ENCODE peak calls at places on chromosome 16, in five cellular contexts. L is CD8-positive, alpha-beta T cell; U is T-helper 22 cell; S is RPMI7951; N is AG20443. Z is an unnamed sample.

GRCh38 chr16:53370827-53371226 is 63.4 kb upstream of the RBL2 start:
- DNase-seq in S (no peak), U (no peak), L (no peak), N (no peak), Z (no peak)

GRCh38 chr16:51327001-51327400 is 175.9 kb upstream of the SALL1 start:
- DNase-seq in U (no peak), S (peak), N (peak), L (no peak), Z (no peak)

GRCh38 chr16:11836653-11837244 is 14.6 kb downstream of the RSL1D1 start:
- DNase-seq in U (no peak), L (no peak), S (peak), N (peak), Z (no peak)

GRCh38 chr16:24111903-24112302 is 144.2 kb upstream of the CACNG3 start:
- DNase-seq in S (no peak), L (no peak), N (no peak), U (no peak), Z (no peak)

GRCh38 chr16:81553080-81553813 is 108.6 kb downstream of the CMIP start:
- DNase-seq in L (no peak), U (no peak), N (peak), S (no peak), Z (no peak)

GRCh38 chr16:25189305-25189704 is 27.4 kb upstream of the AQP8 start:
- DNase-seq in N (no peak), S (no peak), U (no peak), L (no peak), Z (no peak)

GRCh38 chr16:86883583-86884188 is 305.3 kb downstream of the FOXL1 start:
- DNase-seq in L (no peak), N (no peak), U (no peak), S (no peak), Z (no peak)

GRCh38 chr16:47143677-47144558 is at the start of gene NETO2:
- DNase-seq in N (peak), L (peak), S (peak), U (peak), Z (peak)

GRCh38 chr16:72848759-72849664 is 198.9 kb downstream of the ZFHX3 start:
- DNase-seq in N (peak), U (no peak), L (no peak), S (peak), Z (no peak)

GRCh38 chr16:82741073-82741615 is 114.4 kb downstream of the CDH13 start:
- DNase-seq in S (peak), L (no peak), U (no peak), N (no peak), Z (no peak)

GRCh38 chr16:592518-593306 is 2.8 kb downstream of the RAB40C start:
- DNase-seq in S (no peak), L (no peak), N (no peak), U (no peak), Z (no peak)

GRCh38 chr16:57374067-57374534 is 1.8 kb downstream of the CX3CL1 start:
- DNase-seq in U (no peak), L (no peak), N (peak), S (no peak), Z (no peak)

GRCh38 chr16:75621170-75621477 is 2.0 kb downstream of the ADAT1 start:
- DNase-seq in L (no peak), N (peak), S (peak), U (no peak), Z (no peak)

GRCh38 chr16:84704253-84704652 is 4.5 kb downstream of the USP10 start:
- DNase-seq in L (no peak), U (no peak), N (no peak), S (no peak), Z (no peak)

GRCh38 chr16:50547944-50548658 is at the start of gene NKD1:
- DNase-seq in N (peak), U (peak), S (peak), L (peak), Z (no peak)

GRCh38 chr16:85563515-85564276 is 49.4 kb upstream of the GSE1 start:
- DNase-seq in S (peak), L (no peak), N (no peak), U (no peak), Z (no peak)

GRCh38 chr16:14015948-14016347 is 55.2 kb upstream of the MRTFB start:
- DNase-seq in S (peak), U (no peak), L (no peak), N (peak), Z (no peak)

GRCh38 chr16:61243954-61244353 is 792.3 kb downstream of the CDH8 start:
- DNase-seq in S (no peak), U (no peak), N (no peak), L (no peak), Z (no peak)

GRCh38 chr16:19210175-19210924 is 42.3 kb downstream of the SYT17 start:
- DNase-seq in L (no peak), S (no peak), U (no peak), N (no peak), Z (no peak)

GRCh38 chr16:17107450-17107849 is 363.3 kb downstream of the XYLT1 start:
- DNase-seq in S (peak), U (no peak), L (no peak), N (no peak), Z (no peak)

GRCh38 chr16:27237229-27238015 is 31.1 kb downstream of the NSMCE1 start:
- DNase-seq in N (no peak), U (peak), L (peak), S (no peak), Z (peak)

GRCh38 chr16:31711344-31711845 is 162.2 kb upstream of the ZNF267 start:
- DNase-seq in N (peak), S (no peak), U (no peak), L (no peak), Z (no peak)

GRCh38 chr16:87543436-87544191 is 50.8 kb upstream of the ZCCHC14 start:
- DNase-seq in U (no peak), S (no peak), L (no peak), N (no peak), Z (peak)

GRCh38 chr16:47873434-47873833 is 282.4 kb downstream of the ABCC12 start:
- DNase-seq in U (no peak), S (no peak), N (no peak), L (no peak), Z (peak)

GRCh38 chr16:57997528-57998265 is 2.8 kb downstream of the ZNF319 start:
- DNase-seq in L (no peak), U (no peak), S (no peak), N (no peak), Z (no peak)

GRCh38 chr16:89191033-89191900 is 9.1 kb downstream of the SLC22A31 start:
- DNase-seq in S (no peak), L (no peak), U (no peak), N (no peak), Z (no peak)

GRCh38 chr16:55842369-55843104 is 9.6 kb upstream of the CES1 start:
- DNase-seq in U (no peak), S (peak), N (peak), L (peak), Z (peak)

GRCh38 chr16:6066601-6067000 is 969.0 kb upstream of the EEF2KMT start:
- DNase-seq in U (no peak), L (no peak), S (no peak), N (no peak), Z (no peak)

GRCh38 chr16:84535408-84535807 is 30.9 kb upstream of the MEAK7 start:
- DNase-seq in S (no peak), N (no peak), U (no peak), L (no peak), Z (no peak)

GRCh38 chr16:14576069-14576468 is 54.0 kb downstream of the PARN start:
- DNase-seq in S (no peak), U (no peak), N (no peak), L (no peak), Z (no peak)

GRCh38 chr16:76634847-76635697 is 357.9 kb downstream of the CNTNAP4 start:
- DNase-seq in S (no peak), L (no peak), N (no peak), U (no peak), Z (no peak)

GRCh38 chr16:57023541-57024249 is 34.3 kb downstream of the NLRC5 start:
- DNase-seq in U (peak), S (no peak), L (peak), N (no peak), Z (peak)

GRCh38 chr16:72856797-72857196 is 191.1 kb downstream of the ZFHX3 start:
- DNase-seq in U (no peak), L (no peak), N (peak), S (peak), Z (no peak)

Z was measured in Jurkat, Clone E6-1.